ENCODE peak calls at places on chromosome 2, in ten cellular contexts. D is GM12878, W is H9, G is PC-3, L is A549, K is neural progenitor cell, E is IMR-90, Z is K562, I is GM23248, T is hepatocyte. V is an unnamed sample.

GRCh38 chr2:23453936-23454460 is 69.0 kb downstream of the KLHL29 start:
- DNase-seq in D (no peak), W (no peak), G (no peak), L (no peak), K (peak), E (no peak), Z (no peak), I (no peak), T (no peak), V (no peak)

GRCh38 chr2:102662861-102663260 is 43.5 kb downstream of the SLC9A2 start:
- DNase-seq in D (no peak), W (no peak), G (no peak), L (no peak), K (no peak), E (no peak), Z (no peak), I (no peak), T (no peak), V (no peak)

GRCh38 chr2:168661404-168661869 is 141.0 kb upstream of the NOSTRIN start:
- DNase-seq in D (no peak), W (peak), G (no peak), L (no peak), K (peak), E (no peak), Z (no peak), I (no peak), T (no peak), V (peak)

GRCh38 chr2:133264951-133265949 is 303.0 kb downstream of the NCKAP5 start:
- DNase-seq in D (no peak), W (peak), G (peak), L (peak), K (peak), E (no peak), Z (no peak), I (no peak), T (peak), V (peak)

GRCh38 chr2:141399270-141399669 is 731.5 kb downstream of the LRP1B start:
- DNase-seq in D (no peak), W (no peak), G (peak), L (peak), K (peak), E (peak), Z (no peak), I (no peak), T (peak), V (no peak)

GRCh38 chr2:70902067-70902442 is 33.6 kb upstream of the ATP6V1B1 start:
- DNase-seq in D (no peak), W (no peak), G (no peak), L (no peak), K (no peak), E (peak), Z (no peak), I (no peak), T (no peak), V (no peak)

GRCh38 chr2:196329959-196330358 is 158.6 kb upstream of the STK17B start:
- DNase-seq in D (no peak), W (no peak), G (no peak), L (no peak), K (no peak), E (no peak), Z (no peak), I (no peak), T (no peak), V (no peak)

GRCh38 chr2:169824373-169825333 is at the start of gene METTL5:
- DNase-seq in D (peak), W (peak), G (peak), L (peak), K (peak), E (peak), Z (peak), I (peak), T (peak), V (peak)

GRCh38 chr2:215377283-215377682 is 58.6 kb downstream of the FN1 start:
- DNase-seq in D (no peak), W (no peak), G (no peak), L (no peak), K (no peak), E (peak), Z (no peak), I (peak), T (no peak), V (no peak)

GRCh38 chr2:218540015-218540414 is 28.1 kb downstream of the USP37 start:
- DNase-seq in D (no peak), W (no peak), G (no peak), L (no peak), K (no peak), E (peak), Z (no peak), I (peak), T (no peak), V (no peak)

GRCh38 chr2:69169990-69170389 is 157.0 kb downstream of the ANTXR1 start:
- DNase-seq in D (no peak), W (no peak), G (no peak), L (no peak), K (no peak), E (no peak), Z (no peak), I (peak), T (no peak), V (no peak)

GRCh38 chr2:240287011-240287410 is 146.6 kb upstream of the OTOS start:
- DNase-seq in D (no peak), W (no peak), G (no peak), L (no peak), K (no peak), E (no peak), Z (no peak), I (no peak), T (no peak), V (no peak)

GRCh38 chr2:206082298-206082843 is 3.6 kb downstream of the INO80D start:
- DNase-seq in D (no peak), W (no peak), G (no peak), L (no peak), K (no peak), E (no peak), Z (no peak), I (no peak), T (no peak), V (no peak)

GRCh38 chr2:37323770-37324535 is 680 bp downstream of the PRKD3 start:
- DNase-seq in D (no peak), W (peak), G (peak), L (no peak), K (no peak), E (peak), Z (no peak), I (peak), T (peak), V (no peak)

GRCh38 chr2:158202151-158202778 is 100.6 kb downstream of the UPP2 start:
- DNase-seq in D (no peak), W (no peak), G (peak), L (no peak), K (no peak), E (no peak), Z (no peak), I (peak), T (peak), V (no peak)

GRCh38 chr2:218226903-218227302 is 9.9 kb downstream of the ARPC2 start:
- DNase-seq in D (no peak), W (no peak), G (no peak), L (no peak), K (no peak), E (no peak), Z (no peak), I (no peak), T (no peak), V (no peak)

GRCh38 chr2:215454519-215454918 is 18.7 kb upstream of the FN1 start:
- DNase-seq in D (no peak), W (no peak), G (peak), L (peak), K (peak), E (no peak), Z (peak), I (peak), T (peak), V (no peak)

GRCh38 chr2:117774716-117775115 is 39.8 kb upstream of the DDX18 start:
- DNase-seq in D (no peak), W (no peak), G (no peak), L (no peak), K (no peak), E (no peak), Z (no peak), I (peak), T (no peak), V (no peak)

GRCh38 chr2:42494434-42495233 is 852 bp upstream of the KCNG3 start:
- DNase-seq in D (peak), W (peak), G (peak), L (peak), K (peak), E (peak), Z (peak), I (peak), T (peak), V (peak)

GRCh38 chr2:232421189-232421785 is 14.6 kb downstream of the ALPG start:
- DNase-seq in D (no peak), W (peak), G (no peak), L (no peak), K (peak), E (no peak), Z (no peak), I (no peak), T (no peak), V (peak)

GRCh38 chr2:151728736-151729415 is 5.4 kb downstream of the NEB start:
- DNase-seq in D (no peak), W (no peak), G (no peak), L (no peak), K (no peak), E (no peak), Z (no peak), I (no peak), T (no peak), V (no peak)

GRCh38 chr2:239946570-239947311 is 78.4 kb downstream of the NDUFA10 start:
- DNase-seq in D (no peak), W (peak), G (no peak), L (no peak), K (no peak), E (no peak), Z (no peak), I (no peak), T (no peak), V (no peak)

GRCh38 chr2:118242216-118242615 is 153.9 kb downstream of the INSIG2 start:
- DNase-seq in D (no peak), W (no peak), G (peak), L (no peak), K (no peak), E (no peak), Z (no peak), I (peak), T (no peak), V (no peak)

GRCh38 chr2:71882949-71883472 is 264.7 kb downstream of the CYP26B1 start:
- DNase-seq in D (no peak), W (peak), G (peak), L (peak), K (no peak), E (peak), Z (peak), I (peak), T (peak), V (no peak)

GRCh38 chr2:118723394-118723793 is 124.1 kb downstream of the EN1 start:
- DNase-seq in D (no peak), W (no peak), G (peak), L (no peak), K (no peak), E (no peak), Z (no peak), I (peak), T (no peak), V (no peak)

GRCh38 chr2:239375278-239376061 is 25.4 kb downstream of the HDAC4 start:
- DNase-seq in D (no peak), W (no peak), G (peak), L (no peak), K (peak), E (no peak), Z (no peak), I (no peak), T (no peak), V (peak)

GRCh38 chr2:127663566-127664064 is 11.7 kb downstream of the LIMS2 start:
- DNase-seq in D (no peak), W (no peak), G (no peak), L (no peak), K (no peak), E (no peak), Z (no peak), I (no peak), T (no peak), V (no peak)

GRCh38 chr2:96359310-96359709 is 23.7 kb downstream of the NCAPH start:
- DNase-seq in D (no peak), W (no peak), G (peak), L (no peak), K (no peak), E (no peak), Z (no peak), I (no peak), T (no peak), V (no peak)

GRCh38 chr2:31511376-31511775 is 69.4 kb downstream of the SRD5A2 start:
- DNase-seq in D (no peak), W (no peak), G (no peak), L (no peak), K (no peak), E (no peak), Z (no peak), I (peak), T (no peak), V (no peak)

GRCh38 chr2:110748489-110748867 is 16.1 kb downstream of the ACOXL start:
- DNase-seq in D (peak), W (no peak), G (peak), L (no peak), K (peak), E (peak), Z (no peak), I (no peak), T (no peak), V (no peak)
- H3K4me2 ChIP-seq in D (peak), W (no peak), G (peak), L (no peak), K (peak), E (no peak), Z (peak), I (no peak), T (no peak), V (peak)

GRCh38 chr2:177392373-177393246 is at the start of gene AGPS:
- DNase-seq in D (peak), W (peak), G (peak), L (peak), K (peak), E (peak), Z (peak), I (peak), T (peak), V (peak)
- H3K4me2 ChIP-seq in D (peak), W (peak), G (peak), L (peak), K (peak), E (peak), Z (peak), I (peak), T (peak), V (peak)

DNA sequence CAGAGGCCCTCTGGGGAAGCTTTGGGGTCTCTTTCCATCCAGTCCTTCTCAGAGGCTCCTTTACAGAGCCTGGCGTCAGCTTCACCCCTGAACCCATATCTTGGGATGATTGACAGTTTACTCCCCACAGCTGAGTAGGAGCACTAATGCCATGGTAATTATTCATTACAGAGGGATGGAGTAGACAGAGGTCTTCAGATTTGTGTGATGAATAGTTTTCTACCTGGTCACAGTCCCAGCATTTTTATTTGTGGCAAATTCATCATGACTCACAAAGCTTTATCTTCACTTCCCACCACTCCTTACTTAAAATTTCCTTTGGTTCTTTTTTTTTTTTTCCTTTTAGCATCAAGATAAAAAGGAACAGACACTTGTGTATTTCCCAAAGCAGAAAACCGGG is 104.2 kb downstream of the CCDC85A start:
- DNase-seq in D (no peak), W (no peak), G (peak), L (no peak), K (no peak), E (no peak), Z (no peak), I (peak), T (no peak), V (no peak)
- H3K4me2 ChIP-seq in D (no peak), W (no peak), G (peak), L (no peak), K (no peak), E (no peak), Z (no peak), I (peak), T (no peak), V (no peak)

DNA sequence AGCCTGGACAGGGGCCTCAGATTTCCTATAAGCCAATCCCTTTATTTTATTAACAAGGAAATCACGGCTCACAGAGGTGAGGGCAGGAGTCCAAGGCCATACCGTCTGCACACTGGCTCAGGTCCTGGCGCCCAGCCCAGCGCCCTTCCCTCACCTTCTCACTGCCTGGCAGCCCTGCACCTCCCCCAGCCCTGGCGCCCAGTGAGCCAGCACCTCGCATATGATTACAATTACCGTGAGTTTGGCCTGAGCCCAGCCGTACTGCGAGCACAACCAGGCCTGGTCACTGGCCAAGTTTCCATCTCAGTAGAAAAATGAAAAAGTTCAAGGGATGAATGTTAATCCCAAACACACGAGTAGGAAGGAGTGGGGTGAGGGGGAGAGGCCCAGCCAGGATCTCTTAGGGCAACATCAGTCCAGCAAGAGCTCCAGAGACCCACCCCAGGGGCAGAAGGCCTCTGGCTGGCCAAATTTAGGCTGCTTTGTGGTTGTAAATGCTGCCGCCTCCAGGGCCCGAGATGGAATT is 68.4 kb downstream of the MCFD2 start:
- DNase-seq in D (no peak), W (no peak), G (peak), L (peak), K (no peak), E (peak), Z (no peak), I (peak), T (peak), V (no peak)
- H3K4me2 ChIP-seq in D (no peak), W (no peak), G (peak), L (peak), K (no peak), E (peak), Z (no peak), I (peak), T (peak), V (no peak)

GRCh38 chr2:54416166-54416798 is 39.8 kb upstream of the SPTBN1 start:
- DNase-seq in D (no peak), W (no peak), G (no peak), L (no peak), K (no peak), E (peak), Z (no peak), I (no peak), T (peak), V (no peak)
- H3K4me2 ChIP-seq in D (no peak), W (no peak), G (no peak), L (no peak), K (no peak), E (no peak), Z (peak), I (no peak), T (no peak), V (no peak)

DNA sequence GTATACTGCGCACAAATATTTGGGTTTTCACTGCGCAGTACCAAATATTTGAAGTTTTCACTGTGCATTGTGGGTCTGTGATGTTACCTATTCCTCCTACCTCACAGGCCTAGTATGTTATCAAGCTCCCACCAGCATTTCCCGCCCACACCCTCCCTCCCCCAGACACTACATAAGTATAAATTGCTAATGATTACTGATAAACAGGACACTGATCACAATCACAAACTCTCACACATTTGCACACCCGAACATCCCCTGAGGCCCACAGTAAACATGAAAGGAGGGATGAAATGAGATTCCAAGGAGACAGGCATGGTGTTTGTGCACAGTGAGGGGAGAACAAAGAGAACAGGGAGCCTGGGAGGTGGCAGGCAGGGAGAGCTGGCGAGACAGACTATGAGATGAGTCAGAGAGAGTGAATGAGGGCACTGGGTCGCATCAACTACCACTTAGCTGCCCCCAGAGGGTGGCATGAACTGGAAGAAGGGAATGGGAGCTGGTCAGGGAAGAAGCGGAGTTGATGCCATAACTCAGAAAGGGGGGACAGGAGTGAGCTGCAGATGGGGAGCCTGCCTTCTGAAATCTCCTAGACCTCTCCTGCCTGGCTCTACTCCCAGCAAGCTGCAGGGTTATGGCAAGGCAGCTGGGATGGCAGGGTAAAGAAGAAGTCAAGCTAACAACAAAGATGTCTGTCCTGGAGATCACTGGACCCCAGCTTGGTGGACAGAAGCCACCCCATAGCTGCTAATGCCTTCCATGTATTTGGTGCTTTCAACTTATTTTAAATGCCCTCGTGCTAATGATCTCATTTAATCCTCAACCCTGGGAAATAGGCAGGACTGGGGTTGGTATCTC is 5.2 kb downstream of the KIF3C start:
- DNase-seq in D (no peak), W (no peak), G (peak), L (peak), K (peak), E (no peak), Z (peak), I (peak), T (no peak), V (no peak)
- H3K4me2 ChIP-seq in D (no peak), W (no peak), G (peak), L (peak), K (peak), E (peak), Z (no peak), I (peak), T (peak), V (peak)

GRCh38 chr2:11406492-11407381 is 59.2 kb downstream of the E2F6 start:
- DNase-seq in D (no peak), W (no peak), G (peak), L (no peak), K (no peak), E (peak), Z (peak), I (peak), T (peak), V (no peak)
- H3K4me2 ChIP-seq in D (no peak), W (no peak), G (no peak), L (no peak), K (no peak), E (peak), Z (no peak), I (no peak), T (peak), V (no peak)

DNA sequence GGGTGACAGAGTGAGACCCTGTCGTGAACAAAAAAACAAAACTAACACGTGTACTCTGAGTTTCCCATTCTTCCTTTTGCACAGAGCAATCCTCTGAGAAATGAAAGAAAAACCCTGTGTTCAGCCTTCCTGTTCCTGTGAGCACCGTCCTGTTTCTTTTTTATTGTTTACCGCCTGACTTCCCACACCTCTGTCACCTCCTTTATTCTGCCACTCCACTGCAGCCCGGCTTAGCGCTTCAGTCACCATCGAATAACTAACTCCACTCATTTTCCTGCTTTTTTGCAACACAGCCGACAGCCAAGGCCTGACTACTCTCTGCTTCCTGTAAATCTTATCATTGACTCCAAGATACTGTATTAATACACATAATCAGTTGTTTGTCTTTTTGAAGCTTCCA is 40.9 kb downstream of the TGOLN2 start:
- DNase-seq in D (no peak), W (no peak), G (no peak), L (no peak), K (no peak), E (no peak), Z (no peak), I (no peak), T (no peak), V (no peak)
- H3K4me2 ChIP-seq in D (no peak), W (no peak), G (no peak), L (no peak), K (no peak), E (no peak), Z (no peak), I (no peak), T (no peak), V (no peak)

GRCh38 chr2:195308163-195308562 is 348.9 kb upstream of the SLC39A10 start:
- DNase-seq in D (no peak), W (no peak), G (peak), L (no peak), K (no peak), E (no peak), Z (no peak), I (no peak), T (no peak), V (no peak)

GRCh38 chr2:195307751-195308150 is 349.3 kb upstream of the SLC39A10 start:
- DNase-seq in D (no peak), W (peak), G (peak), L (no peak), K (no peak), E (no peak), Z (no peak), I (no peak), T (peak), V (no peak)

GRCh38 chr2:195304310-195304709 is 352.7 kb upstream of the SLC39A10 start:
- DNase-seq in D (no peak), W (peak), G (peak), L (no peak), K (peak), E (peak), Z (no peak), I (peak), T (peak), V (peak)
- H3K4me2 ChIP-seq in D (no peak), W (no peak), G (no peak), L (no peak), K (no peak), E (no peak), Z (no peak), I (no peak), T (no peak), V (no peak)

GRCh38 chr2:64331430-64331700 is 122.6 kb upstream of the LGALSL start:
- DNase-seq in D (no peak), W (peak), G (no peak), L (no peak), K (peak), E (no peak), Z (no peak), I (no peak), T (no peak), V (no peak)
- H3K4me2 ChIP-seq in D (no peak), W (peak), G (no peak), L (no peak), K (peak), E (no peak), Z (no peak), I (no peak), T (peak), V (peak)